ENCODE peak calls at places on chromosomes 1 and 21, in ten cellular contexts. O, L, K, S, C, I, T, P, H and G are unnamed samples.

GRCh38 chr1:111503585-111504060 is at the start of the genes ADORA3 and TMIGD3:
- DNase-seq in P (no peak), L (no peak), K (no peak), C (no peak), I (no peak), S (no peak), H (no peak), T (no peak), O (peak), G (no peak)

GRCh38 chr1:29513357-29513756 is 277.0 kb downstream of the PTPRU start:
- DNase-seq in S (no peak), O (peak), I (no peak), C (no peak), T (peak), K (no peak), P (peak), H (peak), L (no peak), G (peak)

GRCh38 chr1:56838726-56839125 is 15.9 kb upstream of the C8A start:
- DNase-seq in H (no peak), K (no peak), O (no peak), S (no peak), C (no peak), I (no peak), P (no peak), T (peak), L (no peak), G (no peak)

GRCh38 chr1:54331843-54332688 is 74.1 kb downstream of the SSBP3 start:
- DNase-seq in P (no peak), S (no peak), O (no peak), T (no peak), H (no peak), I (no peak), L (no peak), K (no peak), C (no peak), G (no peak)

GRCh38 chr1:94819945-94820746 is at the start of gene SLC44A3:
- DNase-seq in O (peak), P (peak), K (no peak), S (peak), C (no peak), H (peak), L (peak), T (peak), I (no peak), G (no peak)

GRCh38 chr1:173554541-173555250 is 48.2 kb downstream of the SLC9C2 start:
- DNase-seq in C (no peak), S (no peak), P (no peak), H (no peak), T (peak), L (no peak), O (no peak), K (no peak), I (no peak), G (no peak)

GRCh38 chr1:145863272-145863671 is 4.4 kb upstream of the PIAS3 start:
- DNase-seq in H (no peak), T (no peak), P (peak), C (no peak), O (no peak), I (no peak), K (no peak), S (no peak), L (no peak), G (no peak)

GRCh38 chr1:58035523-58035922 is 511.0 kb downstream of the OMA1 start:
- DNase-seq in K (no peak), P (no peak), H (peak), O (no peak), L (no peak), T (no peak), S (no peak), I (peak), C (no peak), G (peak)

GRCh38 chr1:175262646-175263045 is 70.1 kb upstream of the KIAA0040 start:
- DNase-seq in H (no peak), O (no peak), L (no peak), C (no peak), I (no peak), T (no peak), P (no peak), S (no peak), K (no peak), G (no peak)

GRCh38 chr1:16171314-16172223 is 15.7 kb upstream of the EPHA2 start:
- DNase-seq in I (no peak), S (no peak), P (no peak), L (no peak), K (no peak), H (no peak), C (no peak), O (no peak), T (no peak), G (no peak)

GRCh38 chr1:31671147-31671546 is 26.5 kb upstream of the PEF1 start:
- DNase-seq in O (no peak), H (no peak), S (no peak), I (no peak), C (no peak), K (no peak), L (no peak), P (no peak), T (no peak), G (no peak)

GRCh38 chr1:151706464-151707415 is 9.9 kb downstream of the CELF3 start:
- DNase-seq in T (no peak), I (no peak), H (no peak), C (no peak), K (no peak), S (no peak), O (no peak), L (no peak), P (no peak), G (no peak)

GRCh38 chr1:165496493-165496892 is 47.3 kb upstream of the LRRC52 start:
- DNase-seq in T (no peak), I (no peak), H (no peak), S (no peak), C (no peak), L (no peak), K (no peak), P (no peak), O (no peak), G (no peak)

GRCh38 chr21:15967661-15968060 is 237.9 kb downstream of the USP25 start:
- DNase-seq in P (no peak), T (peak), C (no peak), L (no peak), O (no peak), S (no peak), H (peak), K (no peak), I (no peak), G (no peak)

GRCh38 chr1:52281518-52281917 is 84.5 kb downstream of the CC2D1B start:
- DNase-seq in P (no peak), L (no peak), S (no peak), C (no peak), K (no peak), I (no peak), H (peak), O (no peak), T (peak), G (no peak)

GRCh38 chr1:236748471-236748870 is 46.6 kb upstream of the MTR start:
- DNase-seq in I (no peak), K (no peak), L (no peak), O (no peak), C (no peak), T (peak), H (no peak), S (no peak), P (no peak), G (no peak)

GRCh38 chr1:53683986-53684740 is 54.8 kb downstream of the GLIS1 start:
- DNase-seq in T (peak), H (no peak), C (no peak), P (no peak), I (no peak), L (no peak), K (no peak), O (no peak), S (no peak), G (peak)

GRCh38 chr1:158026641-158027040 is 33.2 kb downstream of the KIRREL1 start:
- DNase-seq in T (no peak), C (no peak), H (no peak), O (no peak), L (no peak), K (no peak), S (no peak), P (no peak), I (no peak), G (no peak)

GRCh38 chr1:214332950-214333798 is 52.2 kb downstream of the SMYD2 start:
- DNase-seq in K (peak), H (peak), I (peak), P (peak), T (peak), O (peak), S (peak), C (no peak), L (no peak), G (peak)

GRCh38 chr21:38341546-38342012 is 84.8 kb downstream of the KCNJ15 start:
- DNase-seq in C (no peak), K (no peak), I (no peak), L (no peak), S (no peak), H (no peak), O (no peak), T (no peak), P (no peak), G (no peak)

GRCh38 chr1:109275706-109276345 is 7.1 kb downstream of the PSRC1 start:
- DNase-seq in K (no peak), I (no peak), H (no peak), O (no peak), P (no peak), T (peak), C (no peak), L (no peak), S (no peak), G (no peak)

GRCh38 chr1:245060684-245061374 is 94.0 kb upstream of the KIF26B start:
- DNase-seq in H (no peak), I (no peak), K (no peak), C (no peak), O (no peak), T (no peak), P (no peak), S (no peak), L (no peak), G (no peak)

GRCh38 chr1:116279715-116280114 is 93.3 kb upstream of the ATP1A1 start:
- DNase-seq in L (no peak), C (no peak), P (no peak), I (no peak), T (no peak), H (no peak), S (no peak), O (no peak), K (no peak), G (no peak)

GRCh38 chr1:1437904-1438376 is 2.5 kb downstream of the VWA1 start:
- DNase-seq in O (no peak), H (peak), L (no peak), I (no peak), C (no peak), T (peak), P (no peak), K (no peak), S (no peak), G (no peak)

GRCh38 chr1:183946309-183946591 is 91.3 kb downstream of the COLGALT2 start:
- DNase-seq in P (no peak), I (no peak), T (no peak), C (no peak), L (no peak), H (no peak), O (no peak), S (no peak), K (no peak), G (no peak)

GRCh38 chr1:202210370-202210769 is 16.8 kb downstream of the LGR6 start:
- DNase-seq in I (peak), P (no peak), S (no peak), L (no peak), K (no peak), C (peak), T (peak), H (no peak), O (no peak), G (peak)

GRCh38 chr1:16087733-16088132 is 14.3 kb upstream of the FAM131C start:
- DNase-seq in L (no peak), S (no peak), O (no peak), K (no peak), P (no peak), I (no peak), T (no peak), C (no peak), H (no peak), G (no peak)

GRCh38 chr1:92728687-92729086 is 56.2 kb downstream of the EVI5 start:
- DNase-seq in C (no peak), K (no peak), O (no peak), T (peak), H (no peak), S (no peak), I (no peak), L (no peak), P (no peak), G (no peak)

GRCh38 chr1:15620155-15620545 is 2.9 kb downstream of the DDI2 start:
- DNase-seq in S (no peak), O (no peak), T (peak), K (no peak), H (peak), C (no peak), P (no peak), I (no peak), L (no peak), G (no peak)

GRCh38 chr1:205068457-205069035 is 15.7 kb downstream of the TMEM81 start:
- DNase-seq in K (no peak), I (no peak), T (no peak), S (no peak), L (no peak), P (no peak), C (no peak), O (no peak), H (peak), G (peak)